ENCODE peak calls at places on chromosome 21, in eight cellular contexts. N, Z, P, H, E, X, I and O are unnamed samples.
A peak's percentile ranks its signal among the peaks of the same experiment; 100 is the strongest.

GRCh38 chr21:25997788-25998611 is 172.6 kb downstream of the APP start:
- DNase-seq in N (no peak), Z (peak; percentile 45), P (no peak), H (no peak), E (no peak), X (no peak), I (peak; percentile 81), O (no peak)

GRCh38 chr21:41251961-41252642 is 64.5 kb upstream of the FAM3B start:
- DNase-seq in N (no peak), Z (no peak), P (no peak), H (no peak), E (no peak), X (no peak), I (no peak), O (no peak)

GRCh38 chr21:33231526-33231925 is 1.8 kb downstream of the IFNAR2 start:
- DNase-seq in N (no peak), Z (no peak), P (no peak), H (no peak), E (no peak), X (no peak), I (no peak), O (no peak)

GRCh38 chr21:25735221-25735894 is 586 bp downstream of the GABPA start:
- DNase-seq in N (peak; percentile 33), Z (peak; percentile 93), P (peak; percentile 90), H (peak; percentile 91), E (peak; percentile 96), X (peak; percentile 91), I (peak; percentile 90), O (peak; percentile 81)

GRCh38 chr21:38912355-38912619 is 106.6 kb downstream of the ETS2 start:
- DNase-seq in N (no peak), Z (no peak), P (no peak), H (no peak), E (no peak), X (no peak), I (no peak), O (no peak)

GRCh38 chr21:43667191-43667904 is 8.0 kb downstream of the RRP1B start:
- DNase-seq in N (no peak), Z (no peak), P (no peak), H (no peak), E (no peak), X (no peak), I (no peak), O (no peak)

GRCh38 chr21:33968998-33969353 is 53.4 kb upstream of the ATP5PO start:
- DNase-seq in N (no peak), Z (no peak), P (no peak), H (no peak), E (no peak), X (no peak), I (no peak), O (no peak)

GRCh38 chr21:46054447-46054846 is 43.5 kb upstream of the COL6A2 start:
- DNase-seq in N (no peak), Z (no peak), P (no peak), H (no peak), E (no peak), X (peak; percentile 68), I (no peak), O (no peak)

GRCh38 chr21:25885880-25886279 is 151.1 kb downstream of the GABPA start:
- DNase-seq in N (no peak), Z (no peak), P (no peak), H (no peak), E (no peak), X (no peak), I (no peak), O (no peak)

GRCh38 chr21:17045214-17045835 is 467.5 kb upstream of the CXADR start:
- DNase-seq in N (no peak), Z (no peak), P (no peak), H (peak; percentile 44), E (no peak), X (no peak), I (no peak), O (no peak)

GRCh38 chr21:25934771-25935224 is 200.0 kb downstream of the GABPA start:
- DNase-seq in N (peak; percentile 15), Z (peak; percentile 51), P (peak; percentile 82), H (no peak), E (no peak), X (no peak), I (peak; percentile 75), O (peak; percentile 71)

GRCh38 chr21:33541105-33541711 is 709 bp downstream of the GART start:
- DNase-seq in N (no peak), Z (no peak), P (no peak), H (no peak), E (no peak), X (peak; percentile 33), I (no peak), O (no peak)

GRCh38 chr21:39659070-39659815 is 46.5 kb downstream of the B3GALT5 start:
- DNase-seq in N (no peak), Z (no peak), P (no peak), H (no peak), E (no peak), X (no peak), I (no peak), O (no peak)

GRCh38 chr21:24375201-24375600 is 1232.1 kb downstream of the MRPL39 start:
- DNase-seq in N (no peak), Z (no peak), P (no peak), H (no peak), E (no peak), X (no peak), I (no peak), O (no peak)

GRCh38 chr21:16424331-16424749 is 694.6 kb downstream of the USP25 start:
- DNase-seq in N (no peak), Z (no peak), P (no peak), H (peak; percentile 4), E (no peak), X (no peak), I (no peak), O (no peak)

GRCh38 chr21:36005018-36005417 is 55.3 kb downstream of the SETD4 start:
- DNase-seq in N (no peak), Z (peak; percentile 51), P (no peak), H (no peak), E (no peak), X (peak; percentile 55), I (no peak), O (no peak)

GRCh38 chr21:14991957-14992356 is 72.8 kb downstream of the NRIP1 start:
- DNase-seq in N (no peak), Z (no peak), P (peak; percentile 26), H (no peak), E (no peak), X (no peak), I (no peak), O (no peak)
- TF ChIP-seq EP300 in N (no peak), Z (no peak), P (no peak), H (no peak), E (no peak), X (no peak), I (no peak), O (no peak)

DNA sequence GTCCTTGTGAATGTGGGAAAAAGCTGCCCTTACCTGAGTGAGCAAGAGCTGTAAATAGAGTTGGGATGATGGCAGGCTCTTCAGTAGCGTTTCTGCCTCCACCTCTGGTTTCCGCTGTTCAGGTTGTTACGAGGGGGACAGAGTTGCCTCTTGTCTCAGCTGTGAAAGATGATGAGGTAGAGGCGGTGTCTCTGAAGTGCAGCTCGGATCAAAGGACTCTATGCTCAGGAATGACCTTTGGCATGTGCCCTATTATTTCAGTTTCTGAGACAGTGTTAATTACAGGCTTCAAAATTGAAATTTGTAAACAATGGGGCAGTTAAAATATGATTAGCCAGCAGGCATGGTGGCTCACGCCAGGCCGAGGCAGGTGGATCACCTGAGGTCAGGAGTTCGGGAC is 70.3 kb downstream of the VPS26C start:
- DNase-seq in N (no peak), Z (no peak), P (no peak), H (no peak), E (no peak), X (no peak), I (no peak), O (no peak)
- H3K4me1 ChIP-seq in N (no peaks in the 10 kb centered on the region), Z (no peaks in the 10 kb centered on the region), P (no peaks in the 10 kb centered on the region), H (no peaks in the 10 kb centered on the region), E (no peaks in the 10 kb centered on the region), X (no peaks in the 10 kb centered on the region), I (no peaks in the 10 kb centered on the region), O (peaks cover 3% of the 10 kb centered on the region)

GRCh38 chr21:37870229-37870628 is 46.0 kb downstream of the KCNJ6 start:
- DNase-seq in N (no peak), Z (no peak), P (no peak), H (no peak), E (no peak), X (no peak), I (no peak), O (no peak)

GRCh38 chr21:37868896-37869295 is 47.4 kb downstream of the KCNJ6 start:
- DNase-seq in N (no peak), Z (no peak), P (no peak), H (no peak), E (no peak), X (no peak), I (no peak), O (no peak)

GRCh38 chr21:37869661-37870060 is 46.6 kb downstream of the KCNJ6 start:
- DNase-seq in N (no peak), Z (no peak), P (no peak), H (no peak), E (no peak), X (no peak), I (no peak), O (no peak)

GRCh38 chr21:37866027-37866426 is 50.2 kb downstream of the KCNJ6 start:
- DNase-seq in N (no peak), Z (no peak), P (peak; percentile 52), H (no peak), E (no peak), X (no peak), I (no peak), O (no peak)

DNA sequence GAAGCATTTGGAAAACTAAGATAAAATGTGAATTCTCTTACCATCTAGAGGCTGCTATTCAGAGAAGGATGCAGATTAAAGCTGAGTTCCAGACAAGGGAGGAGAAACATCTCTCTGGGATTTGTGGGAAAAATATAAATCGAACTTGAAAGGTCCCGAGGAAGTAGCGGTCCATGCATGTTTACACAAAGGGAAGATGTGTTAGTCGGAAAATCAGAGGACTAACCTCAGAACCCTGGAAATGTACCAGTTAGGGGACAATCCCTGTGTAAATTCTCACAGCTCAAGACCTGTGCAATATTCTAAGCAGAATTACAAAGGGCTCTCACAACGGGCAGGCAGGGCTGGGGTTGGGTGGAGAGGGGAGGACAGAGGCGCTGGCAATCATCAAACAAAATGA is 47.8 kb downstream of the KCNJ6 start:
- DNase-seq in N (no peak), Z (no peak), P (no peak), H (no peak), E (no peak), X (no peak), I (no peak), O (no peak)
- H3K9me3 ChIP-seq in N (no peaks in the 10 kb centered on the region), Z (no peaks in the 10 kb centered on the region), P (no peaks in the 10 kb centered on the region), H (no peaks in the 10 kb centered on the region), E (no peaks in the 10 kb centered on the region), X (no peaks in the 10 kb centered on the region), I (no peaks in the 10 kb centered on the region), O (no peaks in the 10 kb centered on the region)

DNA sequence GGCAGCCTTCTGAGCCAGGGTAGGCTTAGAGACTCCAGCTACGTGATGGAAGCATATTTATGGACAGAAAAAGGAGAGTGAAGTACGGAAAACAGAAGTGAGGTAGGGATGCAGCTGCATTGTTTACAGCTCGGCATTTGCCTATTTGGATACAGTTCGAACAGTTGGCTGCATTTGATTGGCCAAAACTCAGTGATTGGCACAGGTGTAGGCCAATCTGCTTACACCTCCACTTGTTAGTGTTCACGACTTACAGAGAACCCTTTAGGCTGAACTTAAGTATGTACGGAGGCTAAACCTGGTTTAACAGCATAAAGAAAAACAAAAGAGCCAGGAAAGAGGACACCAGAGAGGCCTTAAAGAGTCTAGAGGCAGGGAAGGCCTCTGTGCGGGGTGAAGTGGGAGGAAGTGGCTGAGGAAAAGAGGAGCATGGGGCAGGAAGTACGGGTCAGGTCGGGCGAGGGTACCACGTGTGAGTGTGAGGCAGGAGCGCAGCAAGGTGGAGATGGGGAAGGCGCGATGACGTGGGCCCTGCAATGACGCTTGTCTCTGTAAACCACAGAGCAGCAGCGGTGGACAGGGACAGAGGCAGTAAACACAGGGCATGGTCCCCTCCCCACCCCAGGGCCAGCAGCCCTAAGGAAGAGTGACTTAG is 32.0 kb downstream of the RSPH1 start:
- DNase-seq in N (no peak), Z (peak; percentile 65), P (peak; percentile 62), H (no peak), E (peak; percentile 67), X (no peak), I (peak; percentile 73), O (no peak)
- TF ChIP-seq EP300 in N (no peak), Z (no peak), P (no peak), H (no peak), E (no peak), X (no peak), I (no peak), O (no peak)